ENCODE peak calls at places on chromosomes 13 and 19, in seven cellular contexts. V is hippocampal formation; A is colonic mucosa; Y is testis; H is breast epithelium; N is A172; L is activated CD4-positive, CD25-positive, alpha-beta regulatory T cell treated with anti-CD3 and anti-CD28 coated beads, Interleukin-2, amount 50 U/mL, for 72 hours. I is an unnamed sample.

GRCh38 chr19:58476498-58477015 is 405 bp downstream of the ZNF446 start:
- DNase-seq in V (no peak), A (no peak), Y (no peak), H (no peak), N (no peak), L (no peak), I (no peak)

GRCh38 chr19:13846533-13847032 is 30.4 kb upstream of the NANOS3 start:
- DNase-seq in V (peak; percentile 18), A (peak; percentile 83), Y (peak; percentile 61), H (peak; percentile 95), N (peak; percentile 97), L (peak; percentile 90), I (peak; percentile 78)

GRCh38 chr13:23534090-23534489 is 36.1 kb upstream of the TNFRSF19 start:
- DNase-seq in V (no peak), A (no peak), Y (no peak), H (no peak), N (no peak), L (no peak), I (no peak)

GRCh38 chr13:49374585-49375290 is 69.1 kb downstream of the CAB39L start:
- DNase-seq in V (no peak), A (no peak), Y (no peak), H (no peak), N (peak; percentile 25), L (no peak), I (no peak)

GRCh38 chr13:63512095-63512494 is 2096.4 kb upstream of the PCDH20 start:
- DNase-seq in V (no peak), A (no peak), Y (no peak), H (no peak), N (no peak), L (no peak), I (no peak)

GRCh38 chr19:11375143-11375948 is 880 bp downstream of the SWSAP1 start:
- DNase-seq in V (no peak), A (peak; percentile 65), Y (peak; percentile 61), H (peak; percentile 56), N (no peak), L (peak; percentile 74), I (peak; percentile 74)

GRCh38 chr13:45799451-45799850 is 52.1 kb downstream of the SIAH3 start:
- DNase-seq in V (no peak), A (no peak), Y (no peak), H (no peak), N (no peak), L (no peak), I (no peak)

GRCh38 chr13:49998714-49999624 is 2.1 kb downstream of the TRIM13 start:
- DNase-seq in V (no peak), A (no peak), Y (no peak), H (no peak), N (no peak), L (no peak), I (no peak)

GRCh38 chr19:39127812-39128510 is 2.4 kb downstream of the PAK4 start:
- DNase-seq in V (no peak), A (peak; percentile 60), Y (no peak), H (peak; percentile 53), N (no peak), L (no peak), I (no peak)

GRCh38 chr19:343451-343931 is 1.1 kb downstream of the MIER2 start:
- DNase-seq in V (no peak), A (no peak), Y (no peak), H (no peak), N (no peak), L (no peak), I (no peak)

GRCh38 chr19:3224346-3225325 is at the start of gene CELF5:
- DNase-seq in V (no peak), A (peak; percentile 40), Y (peak; percentile 46), H (peak; percentile 20), N (peak; percentile 16), L (peak; percentile 66), I (peak; percentile 77)

GRCh38 chr13:79631260-79631659 is 150.3 kb downstream of the NDFIP2 start:
- DNase-seq in V (no peak), A (no peak), Y (no peak), H (peak; percentile 65), N (peak; percentile 88), L (no peak), I (no peak)

GRCh38 chr13:99977912-99978780 is 3.4 kb upstream of the ZIC2 start:
- DNase-seq in V (no peak), A (peak; percentile 17), Y (no peak), H (no peak), N (no peak), L (no peak), I (no peak)